ENCODE peak calls at places on chromosome 20, in six cellular contexts. P is glutamatergic neuron, G is gastrocnemius medialis, O is Calu3, B is A549, I is cardiac fibroblast. V is an unnamed sample.

GRCh38 chr20:35408270-35408669 is 3.5 kb downstream of the UQCC1 start:
- DNase-seq in P (no peak), G (no peak), O (no peak), B (no peak), I (no peak), V (no peak)

GRCh38 chr20:9515761-9516657 is 1.6 kb downstream of the LAMP5 start:
- DNase-seq in P (peak; percentile 39), G (no peak), O (peak; percentile 10), B (no peak), I (peak; percentile 12), V (no peak)

GRCh38 chr20:59177266-59178250 is 13.9 kb downstream of the ZNF831 start:
- DNase-seq in P (no peak), G (no peak), O (no peak), B (no peak), I (no peak), V (no peak)

GRCh38 chr20:37081717-37082289 is 14.0 kb downstream of the RBL1 start:
- DNase-seq in P (peak; percentile 22), G (no peak), O (no peak), B (no peak), I (peak; percentile 25), V (no peak)

GRCh38 chr20:37390891-37391525 is 45.1 kb downstream of the SRC start:
- DNase-seq in P (no peak), G (no peak), O (no peak), B (peak; percentile 22), I (no peak), V (no peak)

GRCh38 chr20:10061641-10062040 is 26.9 kb downstream of the ANKEF1 start:
- DNase-seq in P (peak; percentile 54), G (no peak), O (no peak), B (no peak), I (no peak), V (no peak)

GRCh38 chr20:47110819-47111218 is 216.2 kb downstream of the EYA2 start:
- DNase-seq in P (no peak), G (no peak), O (no peak), B (no peak), I (no peak), V (no peak)

GRCh38 chr20:31523361-31524283 is 9.4 kb downstream of the HM13 start:
- DNase-seq in P (no peak), G (no peak), O (no peak), B (no peak), I (peak; percentile 49), V (no peak)

GRCh38 chr20:50153153-50153499 is 397 bp downstream of the PEDS1 start:
- DNase-seq in P (no peak), G (no peak), O (no peak), B (no peak), I (no peak), V (no peak)

GRCh38 chr20:22374066-22374465 is 210.3 kb downstream of the FOXA2 start:
- DNase-seq in P (no peak), G (no peak), O (no peak), B (no peak), I (no peak), V (no peak)

GRCh38 chr20:22411568-22412450 is 172.6 kb downstream of the FOXA2 start:
- DNase-seq in P (no peak), G (no peak), O (peak; percentile 30), B (peak; percentile 99), I (peak; percentile 95), V (no peak)

GRCh38 chr20:50052550-50052949 is 60.4 kb downstream of the UBE2V1 start:
- DNase-seq in P (no peak), G (no peak), O (no peak), B (no peak), I (no peak), V (no peak)

GRCh38 chr20:346640-347316 is at the start of gene NRSN2:
- DNase-seq in P (peak; percentile 86), G (no peak), O (no peak), B (peak; percentile 77), I (peak; percentile 76), V (no peak)
- TF ChIP-seq CTCF in P (no peak), G (no peak), O (no peak), B (no peak), I (no peak), V (no peak)

DNA sequence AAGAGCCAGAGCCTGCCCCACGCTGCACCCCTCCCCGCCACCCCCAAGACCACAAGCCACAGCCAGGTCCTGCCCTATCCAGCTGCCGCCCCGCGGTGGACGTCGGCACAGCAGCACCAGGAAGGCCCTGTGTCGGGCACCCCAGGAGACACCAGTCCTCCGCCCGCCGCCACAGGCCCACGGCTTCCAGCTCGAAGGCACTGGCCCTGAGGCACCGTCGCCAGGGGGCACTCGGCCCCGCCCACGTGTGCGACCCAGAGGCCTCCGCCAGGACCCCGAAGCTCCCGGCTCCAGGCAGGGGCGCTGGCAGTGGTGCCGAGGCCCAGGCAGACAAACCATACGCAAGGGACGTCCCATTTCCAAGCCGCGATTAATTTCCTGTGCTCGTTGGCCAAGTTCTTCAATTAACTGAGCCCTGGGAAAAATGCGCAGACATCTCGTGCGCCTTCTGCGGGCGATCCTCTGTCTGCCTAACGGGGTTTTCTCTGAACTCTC is 19.4 kb downstream of the KCNQ2 start:
- DNase-seq in P (no peak), G (no peak), O (peak; percentile 57), B (peak; percentile 53), I (peak; percentile 4), V (no peak)
- TF ChIP-seq CTCF in P (no peak), G (no peak), O (peak; percentile 41), B (peak; percentile 18), I (peak; percentile 22), V (no peak)

DNA sequence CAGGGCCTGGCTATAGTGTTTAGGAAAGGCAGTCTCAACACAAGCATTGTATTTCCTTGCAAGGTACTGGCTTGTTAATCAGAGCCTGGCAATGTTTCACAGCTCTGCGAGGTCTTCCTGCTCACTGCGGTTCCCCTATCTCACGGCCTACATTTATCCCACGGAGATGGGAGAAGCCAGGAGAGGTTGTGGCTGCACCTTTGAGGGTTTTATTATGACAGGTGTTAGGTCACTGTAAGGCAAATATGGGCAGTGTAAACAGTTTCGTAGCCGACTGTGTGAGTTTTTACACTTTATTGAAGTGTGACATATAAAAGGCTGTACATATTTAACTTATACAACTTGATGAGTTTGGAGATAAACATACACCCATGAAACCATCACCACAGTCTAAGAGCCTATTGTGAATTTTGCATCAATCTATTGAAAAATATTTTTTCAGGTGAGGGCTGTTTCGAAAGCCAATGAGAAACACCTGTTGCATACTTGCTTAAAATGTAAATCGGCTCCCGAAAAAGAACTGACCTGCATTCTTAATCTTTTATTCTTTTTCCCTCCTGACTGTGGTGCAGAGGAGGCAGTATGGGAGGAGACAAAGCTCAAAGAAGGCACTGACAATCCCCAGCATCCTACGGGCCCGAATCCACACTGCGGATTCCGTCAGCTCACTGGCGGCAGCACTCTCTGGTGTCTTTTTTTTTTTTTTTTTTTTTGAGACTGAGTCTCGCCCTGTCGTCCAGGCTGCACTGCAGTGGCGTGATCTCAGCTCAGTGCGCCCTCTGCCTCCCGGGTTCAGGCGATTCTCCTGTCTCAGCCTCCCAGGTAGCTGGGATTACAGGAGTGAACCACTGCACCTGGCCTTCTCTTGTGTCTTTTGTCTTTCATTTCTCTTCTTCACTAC is 7.5 kb upstream of the RBM38 start:
- DNase-seq in P (no peak), G (no peak), O (no peak), B (no peak), I (no peak), V (no peak)
- TF ChIP-seq CTCF in P (no peak), G (no peak), O (no peak), B (no peak), I (no peak), V (no peak)

GRCh38 chr20:3612795-3613560 is 50.2 kb downstream of the GFRA4 start:
- DNase-seq in P (no peak), G (no peak), O (no peak), B (peak; percentile 20), I (peak; percentile 20), V (no peak)
- TF ChIP-seq CTCF in P (no peak), G (no peak), O (no peak), B (peak; percentile 12), I (no peak), V (no peak)

GRCh38 chr20:60993647-60994046 is 258.4 kb upstream of the CDH4 start:
- DNase-seq in P (peak; percentile 24), G (no peak), O (no peak), B (peak; percentile 33), I (no peak), V (no peak)
- TF ChIP-seq CTCF in P (no peak), G (no peak), O (no peak), B (peak; percentile 36), I (peak; percentile 4), V (no peak)

GRCh38 chr20:62141397-62142251 is 1.6 kb downstream of the PSMA7 start:
- DNase-seq in P (no peak), G (peak; percentile 69), O (peak; percentile 46), B (peak; percentile 45), I (peak; percentile 29), V (no peak)
- TF ChIP-seq CTCF in P (no peak), G (no peak), O (peak; percentile 44), B (peak; percentile 36), I (peak; percentile 39), V (no peak)

GRCh38 chr20:43530321-43531090 is 23.0 kb downstream of the L3MBTL1 start:
- DNase-seq in P (no peak), G (no peak), O (no peak), B (no peak), I (no peak), V (no peak)
- TF ChIP-seq CTCF in P (no peak), G (no peak), O (no peak), B (no peak), I (no peak), V (no peak)

GRCh38 chr20:44830995-44831394 is 20.6 kb upstream of the RIMS4 start:
- DNase-seq in P (no peak), G (no peak), O (no peak), B (no peak), I (no peak), V (no peak)
- TF ChIP-seq CTCF in P (no peak), G (no peak), O (no peak), B (no peak), I (no peak), V (no peak)

GRCh38 chr20:11646359-11646758 is 271.3 kb upstream of the BTBD3 start:
- DNase-seq in P (no peak), G (no peak), O (no peak), B (peak; percentile 9), I (no peak), V (no peak)
- TF ChIP-seq CTCF in P (no peak), G (no peak), O (no peak), B (no peak), I (no peak), V (no peak)